ENCODE peak calls at places on chromosomes 2 and 18, in ten cellular contexts. F, E, K, S, D, O, B, L, J and Y are unnamed samples.

GRCh38 chr18:3447035-3447894 is 2.7 kb upstream of the TGIF1 start:
- DNase-seq in F (no peak), E (peak; percentile 82), K (peak; percentile 56), S (peak; percentile 67), D (peak; percentile 60), O (no peak), B (peak; percentile 71), L (peak; percentile 78), J (no peak), Y (no peak)

GRCh38 chr2:145064476-145064875 is 544.6 kb upstream of the ZEB2 start:
- DNase-seq in F (no peak), E (no peak), K (no peak), S (no peak), D (no peak), O (no peak), B (no peak), L (no peak), J (no peak), Y (no peak)

GRCh38 chr2:15674637-15675455 is 83.2 kb downstream of the DDX1 start:
- DNase-seq in F (no peak), E (peak; percentile 13), K (no peak), S (no peak), D (peak; percentile 22), O (no peak), B (no peak), L (no peak), J (no peak), Y (no peak)

GRCh38 chr2:62501794-62502500 is 4.0 kb downstream of the TMEM17 start:
- DNase-seq in F (peak; percentile 15), E (no peak), K (no peak), S (no peak), D (peak; percentile 51), O (no peak), B (no peak), L (no peak), J (no peak), Y (no peak)

GRCh38 chr2:63544017-63544627 is 44.2 kb downstream of the WDPCP start:
- DNase-seq in F (no peak), E (no peak), K (no peak), S (no peak), D (peak; percentile 9), O (no peak), B (no peak), L (no peak), J (no peak), Y (no peak)

GRCh38 chr2:147567131-147567530 is 277.7 kb upstream of the ACVR2A start:
- DNase-seq in F (no peak), E (no peak), K (no peak), S (no peak), D (no peak), O (no peak), B (no peak), L (no peak), J (no peak), Y (no peak)

GRCh38 chr2:11234309-11234708 is 79.0 kb downstream of the SLC66A3 start:
- DNase-seq in F (no peak), E (no peak), K (no peak), S (no peak), D (no peak), O (no peak), B (no peak), L (no peak), J (no peak), Y (no peak)

GRCh38 chr2:213145723-213146242 is 5.6 kb downstream of the IKZF2 start:
- DNase-seq in F (no peak), E (no peak), K (no peak), S (no peak), D (no peak), O (no peak), B (no peak), L (no peak), J (no peak), Y (no peak)

GRCh38 chr2:222052934-222053367 is 245.8 kb downstream of the PAX3 start:
- DNase-seq in F (no peak), E (no peak), K (no peak), S (no peak), D (no peak), O (no peak), B (no peak), L (no peak), J (no peak), Y (no peak)

GRCh38 chr2:241701155-241701404 is 759 bp upstream of the ING5 start:
- DNase-seq in F (peak; percentile 21), E (no peak), K (no peak), S (no peak), D (no peak), O (no peak), B (no peak), L (no peak), J (peak; percentile 44), Y (no peak)

GRCh38 chr2:113842919-113843736 is 46.8 kb upstream of the ACTR3 start:
- DNase-seq in F (no peak), E (no peak), K (no peak), S (no peak), D (peak; percentile 61), O (no peak), B (no peak), L (no peak), J (no peak), Y (no peak)

GRCh38 chr2:84807063-84807485 is 73.8 kb downstream of the TRABD2A start:
- DNase-seq in F (peak; percentile 97), E (no peak), K (no peak), S (peak; percentile 52), D (peak; percentile 99), O (no peak), B (no peak), L (no peak), J (no peak), Y (no peak)

DNA sequence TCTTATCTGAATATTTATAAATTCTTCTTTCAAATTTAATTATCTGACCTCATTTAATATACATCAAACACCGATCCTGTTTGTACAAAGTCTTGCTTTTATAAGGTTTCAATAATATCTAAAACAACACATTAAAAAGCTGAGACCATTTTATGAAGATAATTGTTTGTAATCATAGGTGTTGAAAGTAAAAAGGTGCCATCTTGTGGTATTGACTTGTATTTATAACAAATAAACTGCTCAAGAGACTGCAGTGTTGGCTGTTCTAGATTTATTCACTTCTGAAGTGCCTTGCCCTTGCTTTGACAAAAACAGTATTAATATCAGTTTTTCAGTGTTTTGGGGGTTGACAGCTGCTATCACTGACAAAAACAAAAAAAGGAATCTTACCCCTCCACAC is 286.8 kb upstream of the HNMT start:
- DNase-seq in F (no peak), E (no peak), K (no peak), S (no peak), D (no peak), O (no peak), B (no peak), L (no peak), J (no peak), Y (no peak)
- TF ChIP-seq CTCF in F (no peak), E (no peak), K (no peak), S (no peak), D (no peak), O (no peak), B (no peak), L (no peak), J (no peak), Y (no peak)

DNA sequence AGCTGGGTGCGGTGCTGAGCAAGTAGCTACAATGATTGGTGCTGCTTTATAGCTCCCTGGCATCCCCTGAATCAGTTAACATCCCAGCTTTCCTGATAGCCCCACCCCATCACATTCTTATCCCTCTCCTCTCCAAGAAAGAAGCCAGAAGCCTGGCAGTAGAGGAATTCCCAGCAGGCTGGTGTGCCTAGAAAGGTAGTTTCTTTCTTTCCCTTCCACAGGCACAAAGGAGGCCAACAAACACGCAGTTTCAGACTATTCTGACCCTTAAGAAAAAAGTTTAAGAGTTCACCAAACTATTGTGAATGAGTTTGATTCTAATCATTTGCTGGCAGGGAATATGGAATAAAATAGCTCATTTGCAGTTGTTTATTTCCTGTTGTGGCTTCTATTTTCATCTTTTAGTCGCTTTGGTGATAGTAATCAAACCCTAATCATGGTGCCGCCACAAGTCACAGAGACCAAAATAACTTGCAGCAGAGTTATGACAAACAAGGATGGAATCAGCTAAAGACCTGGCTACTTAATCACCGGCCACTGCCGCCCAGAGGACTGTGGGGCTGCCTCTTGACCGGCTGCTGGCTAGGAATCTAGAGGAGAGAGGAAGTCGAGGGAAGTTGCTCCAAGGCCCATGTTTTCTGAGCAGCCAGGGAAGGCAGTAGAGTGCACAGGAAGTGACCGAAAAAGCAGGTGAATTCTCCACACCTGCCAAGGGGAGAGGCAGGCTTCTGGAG is 4.9 kb upstream of the SMAD7 start:
- DNase-seq in F (no peak), E (peak; percentile 94), K (no peak), S (peak; percentile 63), D (peak; percentile 94), O (peak; percentile 65), B (no peak), L (peak; percentile 92), J (peak; percentile 80), Y (no peak)
- H3K4me3 ChIP-seq in F (no peak overlapping the region), E (peak overlapping the region; percentile 5), K (peak overlapping the region; percentile 19), S (no peak overlapping the region), D (no peak overlapping the region), O (no peak overlapping the region), B (no peak overlapping the region), L (no peak overlapping the region), J (no peak overlapping the region), Y (no peak overlapping the region)

GRCh38 chr2:160253440-160254296 is 53.6 kb upstream of the ITGB6 start:
- DNase-seq in F (no peak), E (no peak), K (no peak), S (no peak), D (peak; percentile 52), O (no peak), B (no peak), L (no peak), J (no peak), Y (no peak)

GRCh38 chr2:160254363-160254762 is 54.3 kb upstream of the ITGB6 start:
- DNase-seq in F (no peak), E (no peak), K (no peak), S (no peak), D (no peak), O (no peak), B (no peak), L (no peak), J (no peak), Y (no peak)

GRCh38 chr2:160252278-160252887 is 52.3 kb upstream of the ITGB6 start:
- DNase-seq in F (no peak), E (no peak), K (no peak), S (no peak), D (peak; percentile 32), O (no peak), B (no peak), L (no peak), J (no peak), Y (no peak)

GRCh38 chr2:160255401-160255800 is 55.3 kb upstream of the ITGB6 start:
- DNase-seq in F (no peak), E (no peak), K (no peak), S (no peak), D (no peak), O (no peak), B (no peak), L (no peak), J (no peak), Y (no peak)

GRCh38 chr2:160251566-160251965 is 51.5 kb upstream of the ITGB6 start:
- DNase-seq in F (no peak), E (no peak), K (no peak), S (no peak), D (no peak), O (peak; percentile 68), B (no peak), L (no peak), J (no peak), Y (no peak)
- H3K27ac ChIP-seq in F (no peak overlapping the region), E (no peak overlapping the region), K (no peak overlapping the region), S (peak overlapping the region; percentile 37), D (no peak overlapping the region), O (peak overlapping the region; percentile 21), B (no peak overlapping the region), L (no peak overlapping the region), J (peak overlapping the region; percentile 42), Y (no peak overlapping the region)

GRCh38 chr2:108621087-108621559 is 86.9 kb downstream of the LIMS1 start:
- DNase-seq in F (no peak), E (no peak), K (peak; percentile 31), S (peak; percentile 62), D (peak; percentile 76), O (no peak), B (no peak), L (peak; percentile 78), J (no peak), Y (no peak)
- TF ChIP-seq CTCF in F (no peak), E (no peak), K (no peak), S (no peak), D (no peak), O (no peak), B (no peak), L (no peak), J (no peak), Y (no peak)